ENCODE peak calls at places on chromosome 12, in ten cellular contexts. G, V, L, I, X, B, F, U, Q and Y are unnamed samples.

GRCh38 chr12:80269953-80270552 is 170.7 kb downstream of the OTOGL start:
- DNase-seq in G (peak), V (no peak), L (peak), I (no peak), X (no peak), B (peak), F (no peak), U (peak), Q (no peak), Y (peak)

GRCh38 chr12:76685246-76685678 is 78.7 kb upstream of the ZDHHC17 start:
- DNase-seq in G (peak), V (no peak), L (no peak), I (peak), X (peak), B (peak), F (no peak), U (peak), Q (no peak), Y (no peak)

GRCh38 chr12:46470975-46471374 is 98.4 kb upstream of the SLC38A2 start:
- DNase-seq in G (no peak), V (no peak), L (no peak), I (no peak), X (no peak), B (no peak), F (no peak), U (no peak), Q (no peak), Y (no peak)

GRCh38 chr12:15563683-15564082 is 225.5 kb downstream of the EPS8 start:
- DNase-seq in G (peak), V (no peak), L (peak), I (no peak), X (no peak), B (peak), F (no peak), U (no peak), Q (no peak), Y (no peak)

GRCh38 chr12:109130755-109131521 is 14.6 kb downstream of the ACACB start:
- DNase-seq in G (no peak), V (no peak), L (no peak), I (peak), X (peak), B (no peak), F (peak), U (peak), Q (peak), Y (no peak)

GRCh38 chr12:95820096-95820703 is 29.6 kb upstream of the NTN4 start:
- DNase-seq in G (peak), V (no peak), L (peak), I (no peak), X (no peak), B (peak), F (no peak), U (peak), Q (no peak), Y (no peak)

GRCh38 chr12:76422154-76422877 is 74.1 kb upstream of the BBS10 start:
- DNase-seq in G (no peak), V (no peak), L (no peak), I (no peak), X (no peak), B (no peak), F (no peak), U (no peak), Q (no peak), Y (no peak)

GRCh38 chr12:51473947-51474346 is 49.3 kb downstream of the SLC4A8 start:
- DNase-seq in G (no peak), V (no peak), L (no peak), I (no peak), X (no peak), B (no peak), F (no peak), U (no peak), Q (no peak), Y (no peak)

GRCh38 chr12:114671321-114671663 is 12.7 kb downstream of the TBX3 start:
- DNase-seq in G (no peak), V (no peak), L (no peak), I (no peak), X (no peak), B (no peak), F (no peak), U (no peak), Q (no peak), Y (no peak)

GRCh38 chr12:114672817-114673168 is 11.2 kb downstream of the TBX3 start:
- DNase-seq in G (no peak), V (no peak), L (no peak), I (no peak), X (no peak), B (no peak), F (no peak), U (no peak), Q (no peak), Y (no peak)

GRCh38 chr12:114674201-114675047 is 9.6 kb downstream of the TBX3 start:
- DNase-seq in G (no peak), V (no peak), L (no peak), I (no peak), X (no peak), B (no peak), F (no peak), U (no peak), Q (no peak), Y (no peak)

GRCh38 chr12:114671664-114672476 is 12.1 kb downstream of the TBX3 start:
- DNase-seq in G (no peak), V (no peak), L (no peak), I (no peak), X (no peak), B (peak), F (no peak), U (no peak), Q (no peak), Y (no peak)

DNA sequence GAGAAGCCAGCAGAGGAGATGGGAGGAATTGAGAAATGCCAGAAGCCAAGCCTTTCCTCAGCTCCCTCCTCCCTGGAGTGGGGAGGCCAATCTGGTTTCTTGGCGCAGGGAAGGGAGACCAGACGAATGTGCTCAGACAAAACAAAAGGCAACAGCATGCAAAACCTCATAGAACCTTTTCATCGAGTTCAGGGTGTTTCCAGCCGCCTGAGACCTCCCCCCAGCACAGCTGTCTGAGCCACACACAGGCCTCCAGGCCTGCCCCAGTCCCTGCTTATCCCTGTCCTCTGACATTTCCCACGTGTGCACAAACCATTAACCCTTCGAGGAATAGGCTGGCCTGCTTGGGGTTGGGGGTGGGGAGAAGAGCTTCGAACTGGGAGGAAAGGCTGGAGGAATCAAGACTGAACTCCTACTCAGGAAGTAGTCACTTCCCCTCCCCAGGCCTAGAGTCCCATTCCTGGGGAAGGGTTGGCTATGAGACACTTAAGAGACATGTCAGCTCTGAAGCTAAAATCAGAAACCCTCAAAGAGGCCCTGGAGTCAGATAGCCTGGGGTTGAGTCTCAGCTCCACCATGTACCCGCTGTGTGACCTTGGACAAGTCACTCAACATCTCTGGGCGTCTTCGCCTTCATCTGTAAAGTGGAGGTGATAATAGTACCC is 10.7 kb downstream of the TBX3 start:
- DNase-seq in G (peak), V (no peak), L (no peak), I (no peak), X (no peak), B (peak), F (no peak), U (peak), Q (no peak), Y (no peak)
- H3K4me3 ChIP-seq in G (peak), V (no peak), L (no peak), I (no peak), X (no peak), B (peak), F (no peak), U (peak), Q (no peak), Y (no peak)

DNA sequence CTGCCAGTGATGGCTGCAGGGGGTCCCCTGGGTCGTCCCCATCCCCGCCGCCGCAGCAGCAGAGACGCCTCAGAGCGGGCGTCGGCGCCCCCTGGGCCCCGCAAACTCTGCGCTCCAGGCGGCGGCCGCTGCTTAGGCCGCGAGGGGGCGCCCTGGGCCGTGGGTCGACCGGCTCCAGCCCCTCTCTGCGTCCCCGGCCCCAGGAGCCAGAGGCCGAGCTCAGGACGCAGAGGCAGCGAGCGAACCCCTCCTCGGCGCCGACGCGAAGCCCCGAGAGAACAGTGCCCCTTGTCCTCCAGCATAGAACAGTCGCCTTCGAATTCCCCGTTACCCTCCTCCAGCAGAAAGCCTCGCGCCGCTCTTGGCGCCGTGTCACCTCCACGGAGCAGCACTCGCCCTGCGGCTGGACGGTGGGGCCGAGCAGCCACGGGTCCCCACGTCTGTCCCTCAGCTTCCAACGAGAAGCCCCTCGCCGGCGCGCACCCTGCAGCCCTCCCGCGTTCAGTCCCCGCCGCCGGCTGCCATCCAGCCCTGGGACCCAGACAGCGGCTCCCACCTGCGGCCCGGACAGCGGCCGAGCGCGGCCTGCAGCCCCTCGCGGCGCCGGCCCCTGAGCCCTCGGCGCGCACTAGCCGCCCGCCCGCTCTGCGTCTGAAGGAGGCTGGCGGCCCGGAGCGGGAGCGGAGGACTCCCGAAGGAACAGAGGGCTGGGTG is 106.6 kb downstream of the PRICKLE1 start:
- DNase-seq in G (no peak), V (peak), L (peak), I (peak), X (peak), B (peak), F (peak), U (peak), Q (peak), Y (no peak)
- H3K4me3 ChIP-seq in G (peak), V (peak), L (peak), I (peak), X (peak), B (peak), F (peak), U (peak), Q (peak), Y (peak)

GRCh38 chr12:67271976-67272375 is 2.8 kb downstream of the CAND1 start:
- DNase-seq in G (no peak), V (no peak), L (no peak), I (no peak), X (no peak), B (peak), F (no peak), U (no peak), Q (no peak), Y (no peak)

GRCh38 chr12:67268896-67269631 is at the start of gene CAND1:
- DNase-seq in G (peak), V (peak), L (peak), I (peak), X (peak), B (peak), F (peak), U (peak), Q (peak), Y (peak)

GRCh38 chr12:67270622-67271021 is 1.5 kb downstream of the CAND1 start:
- DNase-seq in G (no peak), V (no peak), L (no peak), I (no peak), X (no peak), B (no peak), F (no peak), U (no peak), Q (no peak), Y (no peak)

GRCh38 chr12:67269632-67270578 is 747 bp downstream of the CAND1 start:
- DNase-seq in G (no peak), V (peak), L (peak), I (peak), X (peak), B (peak), F (peak), U (peak), Q (peak), Y (no peak)

DNA sequence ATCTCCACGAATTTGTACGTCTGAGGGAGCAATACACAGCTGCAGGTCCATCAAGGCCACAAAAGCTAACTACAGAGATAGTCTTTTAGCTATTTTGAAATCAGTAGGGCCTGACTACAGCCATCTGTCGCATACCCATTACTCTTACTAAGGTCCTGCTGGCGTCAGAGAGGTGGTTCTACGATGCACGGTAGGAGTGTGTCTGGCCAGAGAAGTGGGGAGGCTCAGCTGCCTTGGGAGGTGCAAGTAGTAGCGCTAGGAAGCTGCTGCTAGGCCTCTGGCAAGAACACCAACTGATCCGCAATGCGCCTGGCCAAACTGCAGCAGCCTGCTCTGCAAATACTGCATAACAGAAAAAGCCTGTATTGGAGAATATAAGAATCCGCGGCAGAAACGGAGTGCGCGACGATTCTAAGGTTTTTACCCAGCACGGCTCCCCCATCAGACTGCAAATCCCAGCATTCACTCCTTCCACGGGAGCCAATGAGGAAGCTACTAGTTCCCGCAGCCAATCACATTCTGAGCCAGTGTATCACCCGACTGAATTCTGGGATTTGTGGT is 743 bp upstream of the CAND1 start:
- DNase-seq in G (peak), V (peak), L (peak), I (peak), X (peak), B (peak), F (peak), U (peak), Q (peak), Y (peak)
- H3K4me3 ChIP-seq in G (peak), V (peak), L (peak), I (peak), X (peak), B (peak), F (peak), U (peak), Q (peak), Y (peak)

GRCh38 chr12:119990382-119990874 is 1.4 kb downstream of the BICDL1 start:
- DNase-seq in G (no peak), V (no peak), L (peak), I (no peak), X (no peak), B (no peak), F (no peak), U (no peak), Q (no peak), Y (no peak)
- H3K4me3 ChIP-seq in G (no peak), V (no peak), L (peak), I (no peak), X (no peak), B (no peak), F (no peak), U (peak), Q (peak), Y (peak)

GRCh38 chr12:91104812-91105466 is 6.4 kb downstream of the LUM start:
- DNase-seq in G (no peak), V (no peak), L (no peak), I (no peak), X (no peak), B (no peak), F (no peak), U (no peak), Q (no peak), Y (no peak)
- H3K4me3 ChIP-seq in G (no peak), V (no peak), L (no peak), I (peak), X (peak), B (peak), F (no peak), U (no peak), Q (no peak), Y (no peak)

GRCh38 chr12:113475451-113476085 is 3.9 kb upstream of the LHX5 start:
- DNase-seq in G (no peak), V (no peak), L (no peak), I (no peak), X (no peak), B (no peak), F (no peak), U (no peak), Q (no peak), Y (no peak)

GRCh38 chr12:113477842-113478215 is 6.2 kb upstream of the LHX5 start:
- DNase-seq in G (no peak), V (no peak), L (no peak), I (no peak), X (no peak), B (no peak), F (no peak), U (no peak), Q (no peak), Y (no peak)

GRCh38 chr12:113478351-113479011 is 6.8 kb upstream of the LHX5 start:
- DNase-seq in G (no peak), V (no peak), L (no peak), I (no peak), X (no peak), B (no peak), F (no peak), U (no peak), Q (no peak), Y (no peak)

GRCh38 chr12:113476093-113476986 is 4.7 kb upstream of the LHX5 start:
- DNase-seq in G (no peak), V (no peak), L (no peak), I (no peak), X (no peak), B (no peak), F (no peak), U (no peak), Q (no peak), Y (no peak)

GRCh38 chr12:113477171-113477841 is 5.6 kb upstream of the LHX5 start:
- DNase-seq in G (no peak), V (no peak), L (no peak), I (no peak), X (no peak), B (no peak), F (no peak), U (no peak), Q (no peak), Y (no peak)
- H3K4me3 ChIP-seq in G (no peak), V (no peak), L (no peak), I (no peak), X (no peak), B (no peak), F (no peak), U (no peak), Q (no peak), Y (no peak)

GRCh38 chr12:72273499-72273837 is 1.3 kb downstream of the TRHDE start:
- DNase-seq in G (no peak), V (no peak), L (no peak), I (no peak), X (no peak), B (no peak), F (no peak), U (no peak), Q (no peak), Y (no peak)

GRCh38 chr12:72274926-72275325 is 2.8 kb downstream of the TRHDE start:
- DNase-seq in G (no peak), V (no peak), L (peak), I (no peak), X (no peak), B (peak), F (no peak), U (no peak), Q (no peak), Y (no peak)

GRCh38 chr12:72272731-72273498 is 745 bp downstream of the TRHDE start:
- DNase-seq in G (no peak), V (no peak), L (no peak), I (peak), X (peak), B (no peak), F (peak), U (peak), Q (peak), Y (no peak)

GRCh38 chr12:72275551-72275950 is 3.4 kb downstream of the TRHDE start:
- DNase-seq in G (no peak), V (no peak), L (no peak), I (no peak), X (no peak), B (no peak), F (no peak), U (no peak), Q (no peak), Y (no peak)

GRCh38 chr12:72273851-72274284 is 1.7 kb downstream of the TRHDE start:
- DNase-seq in G (no peak), V (no peak), L (peak), I (peak), X (no peak), B (no peak), F (no peak), U (no peak), Q (peak), Y (no peak)
- H3K4me3 ChIP-seq in G (peak), V (no peak), L (no peak), I (peak), X (peak), B (peak), F (peak), U (peak), Q (no peak), Y (peak)

GRCh38 chr12:65155784-65156183 is 13.6 kb upstream of the LEMD3 start:
- DNase-seq in G (no peak), V (no peak), L (no peak), I (no peak), X (no peak), B (no peak), F (no peak), U (no peak), Q (no peak), Y (no peak)

GRCh38 chr12:65152586-65152985 is 16.8 kb upstream of the LEMD3 start:
- DNase-seq in G (no peak), V (no peak), L (no peak), I (no peak), X (no peak), B (peak), F (no peak), U (no peak), Q (no peak), Y (no peak)

GRCh38 chr12:65152012-65152411 is 17.4 kb upstream of the LEMD3 start:
- DNase-seq in G (no peak), V (no peak), L (peak), I (no peak), X (no peak), B (no peak), F (no peak), U (no peak), Q (no peak), Y (peak)

GRCh38 chr12:65156366-65156831 is 13.0 kb upstream of the LEMD3 start:
- DNase-seq in G (no peak), V (no peak), L (no peak), I (no peak), X (no peak), B (no peak), F (no peak), U (no peak), Q (no peak), Y (no peak)

GRCh38 chr12:65157091-65157490 is 12.3 kb upstream of the LEMD3 start:
- DNase-seq in G (no peak), V (no peak), L (peak), I (no peak), X (no peak), B (no peak), F (no peak), U (no peak), Q (no peak), Y (no peak)
- H3K4me3 ChIP-seq in G (no peak), V (no peak), L (no peak), I (no peak), X (no peak), B (no peak), F (no peak), U (no peak), Q (no peak), Y (no peak)

GRCh38 chr12:459050-459429 is 699 bp upstream of the B4GALNT3 start:
- DNase-seq in G (no peak), V (no peak), L (no peak), I (no peak), X (no peak), B (no peak), F (no peak), U (no peak), Q (no peak), Y (no peak)
- H3K4me3 ChIP-seq in G (peak), V (no peak), L (peak), I (peak), X (peak), B (no peak), F (peak), U (peak), Q (no peak), Y (no peak)